ENCODE peak calls at places on chromosomes 5 and 9, in five cellular contexts. F is AG20443, H is WTC11, M is cardiac fibroblast, E is nucleus accumbens. J is an unnamed sample.

GRCh38 chr5:12675956-12676355 is 771.7 kb upstream of the CTNND2 start:
- DNase-seq in M (no peak), E (no peak), F (no peak), H (no peak), J (no peak)

GRCh38 chr9:99682870-99683269 is 138.8 kb upstream of the NR4A3 start:
- DNase-seq in F (no peak), E (no peak), H (no peak), M (no peak), J (no peak)

GRCh38 chr9:113979713-113980086 is 98.4 kb downstream of the AMBP start:
- DNase-seq in E (no peak), F (no peak), M (no peak), H (no peak), J (no peak)

GRCh38 chr5:435961-436640 is 6.9 kb upstream of the EXOC3 start:
- DNase-seq in F (peak; percentile 64), M (peak; percentile 43), E (no peak), H (peak; percentile 62), J (no peak)

GRCh38 chr5:1515921-1516571 is 7.7 kb downstream of the LPCAT1 start:
- DNase-seq in F (no peak), H (peak; percentile 17), E (no peak), M (peak; percentile 56), J (peak; percentile 46)

GRCh38 chr9:134283692-134284265 is 42.5 kb upstream of the RXRA start:
- DNase-seq in M (no peak), H (no peak), F (no peak), E (no peak), J (no peak)

GRCh38 chr5:29113516-29113915 is 2075.1 kb upstream of the CDH9 start:
- DNase-seq in E (no peak), H (no peak), M (no peak), F (no peak), J (no peak)

GRCh38 chr9:85941966-85942912 is 1.3 kb downstream of the NAA35 start:
- DNase-seq in M (peak; percentile 25), F (no peak), H (no peak), E (no peak), J (no peak)

GRCh38 chr5:57705769-57706168 is 223.2 kb upstream of the ACTBL2 start:
- DNase-seq in H (no peak), M (no peak), F (no peak), E (no peak), J (no peak)

GRCh38 chr5:5229405-5229804 is 89.3 kb downstream of the ADAMTS16 start:
- DNase-seq in F (no peak), E (no peak), H (no peak), M (no peak), J (no peak)

GRCh38 chr9:105828596-105829213 is 134.4 kb downstream of the TMEM38B start:
- DNase-seq in H (no peak), E (no peak), F (no peak), M (no peak), J (no peak)

GRCh38 chr5:52788505-52788821 is 747 bp downstream of the ITGA1 start:
- DNase-seq in F (no peak), M (no peak), H (no peak), E (no peak), J (no peak)

GRCh38 chr9:111198936-111199335 is 131.1 kb downstream of the OR2K2 start:
- DNase-seq in H (no peak), M (peak; percentile 46), F (no peak), E (no peak), J (no peak)

GRCh38 chr5:176527246-176528222 is 9.7 kb downstream of the RNF44 start:
- DNase-seq in E (no peak), M (no peak), H (no peak), F (no peak), J (no peak)

GRCh38 chr5:53358794-53359193 is 121.6 kb upstream of the FST start:
- DNase-seq in F (no peak), M (no peak), H (no peak), E (no peak), J (no peak)

GRCh38 chr5:41509399-41510175 is 814 bp downstream of the PLCXD3 start:
- DNase-seq in M (no peak), H (no peak), F (no peak), E (no peak), J (no peak)

GRCh38 chr5:67426961-67427630 is 230.5 kb upstream of the CD180 start:
- DNase-seq in E (no peak), H (no peak), F (no peak), M (peak; percentile 20), J (peak; percentile 87)

GRCh38 chr5:167951121-167951520 is 340.3 kb upstream of the WWC1 start:
- DNase-seq in F (no peak), E (no peak), H (no peak), M (no peak), J (no peak)

GRCh38 chr5:149618581-149619248 is 37.4 kb downstream of the ARHGEF37 start:
- DNase-seq in M (peak; percentile 82), E (no peak), H (peak; percentile 58), F (peak; percentile 84), J (peak; percentile 74)